ENCODE peak calls at places on chromosomes 5 and 9, in four cellular contexts. F is MM.1S, W is left ventricle myocardium inferior, D is HFF-Myc. V is an unnamed sample.

GRCh38 chr5:78563621-78564020 is 85.0 kb downstream of the LHFPL2 start:
- DNase-seq in F (no peak), D (no peak), W (no peak), V (no peak)

GRCh38 chr5:151095341-151096000 is 14.6 kb upstream of the TNIP1 start:
- DNase-seq in D (peak), F (no peak), W (peak), V (no peak)

GRCh38 chr5:140075371-140075770 is 32.3 kb upstream of the NRG2 start:
- DNase-seq in F (no peak), D (no peak), W (no peak), V (no peak)

GRCh38 chr5:122195784-122196394 is 66.5 kb downstream of the ZNF474 start:
- DNase-seq in F (peak), D (peak), W (no peak), V (peak)

GRCh38 chr5:35058395-35058794 is 10.6 kb upstream of the AGXT2 start:
- DNase-seq in W (no peak), D (no peak), F (no peak), V (no peak)

GRCh38 chr5:120463991-120464626 is at the start of gene PRR16:
- DNase-seq in D (no peak), W (peak), F (peak), V (no peak)

GRCh38 chr9:80485420-80485819 is 913.7 kb downstream of the TLE4 start:
- DNase-seq in D (no peak), W (no peak), F (no peak), V (no peak)

GRCh38 chr9:136513191-136513590 is 30.4 kb upstream of the SEC16A start:
- DNase-seq in D (no peak), W (no peak), F (no peak), V (no peak)

GRCh38 chr5:7857918-7858632 is 7.1 kb upstream of the CFAP90 start:
- DNase-seq in D (no peak), F (peak), W (no peak), V (no peak)

GRCh38 chr9:93441181-93441580 is 10.3 kb upstream of the FAM120A start:
- DNase-seq in D (no peak), W (no peak), F (no peak), V (no peak)

GRCh38 chr9:127361561-127361960 is 35.4 kb upstream of the SLC2A8 start:
- DNase-seq in D (no peak), F (no peak), W (no peak), V (no peak)

GRCh38 chr9:73845954-73846690 is 651.0 kb upstream of the RORB start:
- DNase-seq in D (no peak), W (no peak), F (no peak), V (no peak)

GRCh38 chr5:132262882-132263547 is 5.5 kb downstream of the PDLIM4 start:
- DNase-seq in F (no peak), W (no peak), D (no peak), V (no peak)

GRCh38 chr5:36886791-36887190 is 10.2 kb downstream of the NIPBL start:
- DNase-seq in D (no peak), F (no peak), W (no peak), V (no peak)

GRCh38 chr5:36887532-36887931 is 11.0 kb downstream of the NIPBL start:
- DNase-seq in W (no peak), F (no peak), D (no peak), V (no peak)

GRCh38 chr5:36885149-36885548 is 8.6 kb downstream of the NIPBL start:
- DNase-seq in D (no peak), F (no peak), W (no peak), V (no peak)

GRCh38 chr5:36883894-36884462 is 7.4 kb downstream of the NIPBL start:
- DNase-seq in D (no peak), W (no peak), F (no peak), V (no peak)

DNA sequence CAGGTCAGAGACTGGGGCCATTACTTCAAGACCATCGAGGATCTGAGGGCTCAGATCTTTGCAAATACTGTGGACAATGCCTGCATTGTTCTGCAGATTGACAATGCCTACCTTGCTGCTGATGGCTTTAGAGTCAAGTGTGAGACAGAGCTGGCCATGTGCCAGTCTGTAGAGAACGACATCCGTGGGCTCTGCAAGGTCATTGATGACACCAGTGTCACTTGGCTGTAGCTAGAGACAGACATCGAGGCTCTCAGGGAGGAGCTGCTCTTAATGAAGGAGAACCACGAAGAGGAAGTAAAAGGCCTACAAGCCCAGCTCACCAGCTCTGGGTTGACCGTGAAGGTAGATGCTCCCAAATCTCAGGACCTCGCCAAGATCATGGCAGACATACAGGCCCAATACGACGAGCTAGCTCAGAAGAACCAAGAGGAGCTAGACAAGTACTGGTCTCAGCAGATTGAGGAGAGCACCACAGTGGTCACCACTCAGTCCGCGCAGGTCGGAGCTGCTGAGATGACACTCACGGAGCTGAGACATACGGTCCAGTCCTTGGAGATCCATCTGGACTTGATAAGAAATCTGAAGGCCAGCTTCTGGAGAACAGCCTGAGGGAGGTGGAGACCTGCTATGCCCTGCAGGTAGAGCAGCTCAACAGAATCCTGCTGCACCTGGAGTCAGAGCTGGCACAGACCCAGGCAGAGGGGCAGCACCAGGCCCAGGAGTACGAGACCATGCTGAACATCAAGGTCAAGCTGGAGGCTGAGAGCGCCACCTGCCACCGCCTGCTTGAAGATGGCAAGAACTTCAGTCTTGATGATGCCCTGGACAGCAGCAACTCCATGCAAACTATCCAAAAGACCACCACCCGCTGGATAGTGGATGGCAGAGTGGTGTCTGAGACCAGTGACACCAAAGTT is 9.3 kb downstream of the NIPBL start:
- DNase-seq in W (no peak), F (no peak), D (no peak), V (no peak)
- TF ChIP-seq CTCF in W (no peak), F (no peak), D (no peak), V (no peak)

DNA sequence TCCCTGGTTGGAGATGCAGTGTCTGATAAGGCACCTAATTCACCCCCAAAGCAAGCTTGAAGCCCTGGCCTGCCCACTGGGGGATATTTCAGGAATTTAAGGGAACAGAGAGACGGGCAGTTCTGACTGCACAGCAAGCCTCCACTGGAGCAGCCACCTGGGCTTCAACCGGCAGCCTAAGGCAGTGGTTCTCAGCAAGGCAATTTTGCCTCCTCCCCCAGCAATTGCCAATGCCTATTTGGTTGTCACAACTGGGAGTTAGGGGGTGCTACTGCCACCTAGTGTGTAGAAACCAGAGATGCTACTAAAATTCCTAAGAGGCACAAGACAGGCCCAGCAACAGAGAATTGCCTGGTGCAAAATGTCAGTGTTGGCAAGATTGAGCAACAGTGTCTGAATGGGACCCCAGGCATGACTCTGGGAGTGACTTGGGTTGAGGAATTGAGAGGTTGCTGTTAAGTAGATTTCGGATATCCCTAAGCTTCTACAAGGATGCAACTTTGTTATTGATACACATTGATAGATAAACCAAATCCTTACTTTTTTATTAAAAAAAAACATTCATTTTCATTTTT is 58.7 kb upstream of the CTSL start:
- DNase-seq in D (no peak), W (no peak), F (peak), V (no peak)
- TF ChIP-seq CTCF in D (peak), W (peak), F (peak), V (peak)

GRCh38 chr5:89396262-89396975 is 513.4 kb upstream of the MEF2C start:
- DNase-seq in D (no peak), F (peak), W (no peak), V (no peak)

GRCh38 chr5:89401659-89402058 is 518.7 kb upstream of the MEF2C start:
- DNase-seq in D (no peak), W (no peak), F (no peak), V (no peak)

GRCh38 chr5:89399553-89399952 is 516.6 kb upstream of the MEF2C start:
- DNase-seq in D (no peak), W (no peak), F (no peak), V (no peak)

GRCh38 chr5:89397096-89397495 is 514.1 kb upstream of the MEF2C start:
- DNase-seq in W (no peak), D (no peak), F (no peak), V (no peak)

GRCh38 chr5:89401012-89401411 is 518.0 kb upstream of the MEF2C start:
- DNase-seq in W (peak), F (no peak), D (no peak), V (no peak)
- TF ChIP-seq CTCF in W (no peak), F (no peak), D (no peak), V (no peak)

DNA sequence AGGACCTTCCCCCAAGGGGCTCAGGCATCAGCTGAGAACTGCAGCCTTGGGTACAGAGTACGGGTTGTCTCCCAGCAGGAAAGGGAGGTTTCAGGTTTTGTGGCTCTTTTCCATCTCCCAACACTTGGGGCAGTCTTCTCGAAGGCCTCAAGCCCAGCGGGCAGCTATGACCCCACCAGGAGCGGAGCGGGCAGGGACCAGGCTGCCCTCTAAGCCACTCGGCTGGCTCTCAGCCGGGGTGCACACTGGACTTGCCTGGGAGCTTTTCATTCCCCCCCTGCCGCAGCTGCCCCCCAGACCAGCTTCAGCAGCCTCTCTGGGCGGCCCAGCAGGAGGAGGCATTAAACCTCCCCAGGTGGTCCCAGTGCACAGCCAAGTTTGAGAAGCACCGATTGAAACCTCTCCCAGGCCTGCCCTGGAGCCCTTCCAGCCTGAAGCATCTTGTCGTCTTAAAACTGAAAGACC is 20.8 kb downstream of the NTNG2 start:
- DNase-seq in W (no peak), F (no peak), D (no peak), V (no peak)
- TF ChIP-seq CTCF in W (peak), F (no peak), D (peak), V (peak)

GRCh38 chr5:55176176-55176818 is 3.3 kb upstream of the CDC20B start:
- DNase-seq in F (peak), D (no peak), W (peak), V (no peak)
- TF ChIP-seq CTCF in F (peak), D (no peak), W (peak), V (peak)

GRCh38 chr5:73170522-73170921 is 2.5 kb upstream of the TMEM174 start:
- DNase-seq in F (no peak), W (no peak), D (no peak), V (no peak)
- TF ChIP-seq CTCF in F (peak), W (peak), D (peak), V (peak)

GRCh38 chr9:969693-970309 is 6.7 kb upstream of the DMRT3 start:
- DNase-seq in D (no peak), F (no peak), W (no peak), V (no peak)
- TF ChIP-seq CTCF in D (no peak), F (no peak), W (no peak), V (no peak)